ENCODE peak calls at places on chromosome 19, in six cellular contexts. E, I, T, A, Z and Q are unnamed samples.

GRCh38 chr19:37551123-37551993 is 43.2 kb downstream of the ZNF571 start:
- DNase-seq in I (no peak), Z (no peak), A (peak), T (no peak), E (no peak), Q (peak)

GRCh38 chr19:27736225-27736624 is 1476.7 kb downstream of the UQCRFS1 start:
- DNase-seq in Z (no peak), E (no peak), I (no peak), A (peak), T (no peak), Q (no peak)

GRCh38 chr19:50016225-50016807 is 8.9 kb downstream of the VRK3 start:
- DNase-seq in T (no peak), A (no peak), E (no peak), Z (no peak), I (no peak), Q (no peak)

GRCh38 chr19:7926021-7926726 is at the start of gene CTXN1:
- DNase-seq in A (peak), E (peak), Z (peak), I (peak), T (peak), Q (peak)

GRCh38 chr19:39045506-39045905 is 13.2 kb upstream of the FBXO27 start:
- DNase-seq in Z (no peak), A (no peak), I (no peak), E (no peak), T (no peak), Q (no peak)

GRCh38 chr19:1513492-1514294 is 874 bp upstream of the ADAMTSL5 start:
- DNase-seq in E (no peak), T (no peak), I (peak), Z (no peak), A (peak), Q (peak)

GRCh38 chr19:15129856-15130580 is 22.8 kb downstream of the SYDE1 start:
- DNase-seq in E (no peak), A (no peak), T (no peak), I (no peak), Z (no peak), Q (no peak)

GRCh38 chr19:35351441-35352176 is 3.9 kb downstream of the FFAR1 start:
- DNase-seq in E (no peak), T (no peak), Z (no peak), I (no peak), A (no peak), Q (no peak)

GRCh38 chr19:48654299-48655059 is 8.5 kb upstream of the CA11 start:
- DNase-seq in E (peak), A (peak), T (no peak), Z (no peak), I (no peak), Q (peak)

GRCh38 chr19:19742773-19743172 is 9.9 kb upstream of the ZNF14 start:
- DNase-seq in E (no peak), T (no peak), A (no peak), Z (no peak), I (no peak), Q (no peak)

GRCh38 chr19:20371911-20372310 is 193.7 kb downstream of the ZNF737 start:
- DNase-seq in T (no peak), E (no peak), A (no peak), Z (no peak), I (no peak), Q (peak)

GRCh38 chr19:56263319-56263718 is 9.2 kb upstream of the EDDM13 start:
- DNase-seq in I (no peak), Z (no peak), T (no peak), A (no peak), E (no peak), Q (peak)

GRCh38 chr19:46022061-46022430 is 807 bp downstream of the PGLYRP1 start:
- DNase-seq in Z (no peak), T (no peak), A (no peak), E (no peak), I (no peak), Q (no peak)

GRCh38 chr19:46017095-46017429 is 5.8 kb downstream of the PGLYRP1 start:
- DNase-seq in Z (no peak), T (no peak), I (no peak), E (no peak), A (no peak), Q (no peak)

GRCh38 chr19:7200739-7201138 is 93.5 kb downstream of the INSR start:
- DNase-seq in I (no peak), T (no peak), A (no peak), E (no peak), Z (no peak), Q (no peak)

GRCh38 chr19:43760941-43761340 is 6.2 kb upstream of the SMG9 start:
- DNase-seq in T (no peak), E (no peak), A (no peak), Z (no peak), I (no peak), Q (no peak)

GRCh38 chr19:48506138-48506733 is 5.4 kb downstream of the LMTK3 start:
- DNase-seq in Z (peak), E (no peak), T (no peak), A (peak), I (peak), Q (peak)

GRCh38 chr19:47229674-47230121 is 1.3 kb downstream of the BBC3 start:
- DNase-seq in T (no peak), I (peak), Z (no peak), A (peak), E (no peak), Q (peak)

GRCh38 chr19:35027851-35028599 is 2.2 kb upstream of the SCN1B start:
- DNase-seq in Z (no peak), E (no peak), T (no peak), I (no peak), A (no peak), Q (no peak)

GRCh38 chr19:801030-801860 is 4.0 kb downstream of the PTBP1 start:
- DNase-seq in T (no peak), Z (peak), I (no peak), E (no peak), A (no peak), Q (no peak)

GRCh38 chr19:46288896-46289588 is 7.8 kb upstream of the HIF3A start:
- DNase-seq in E (peak), Z (peak), T (no peak), A (no peak), I (no peak), Q (peak)

GRCh38 chr19:3284759-3285646 is 60.5 kb downstream of the CELF5 start:
- DNase-seq in E (no peak), Z (peak), I (peak), T (no peak), A (peak), Q (peak)

GRCh38 chr19:42402376-42403116 is 12.4 kb upstream of the CNFN start:
- DNase-seq in Z (no peak), E (no peak), T (no peak), A (no peak), I (no peak), Q (no peak)

GRCh38 chr19:29845576-29846176 is 33.9 kb downstream of the CCNE1 start:
- DNase-seq in A (peak), E (no peak), I (peak), Z (no peak), T (no peak), Q (peak)

GRCh38 chr19:16769385-16769784 is 49.7 kb downstream of the NWD1 start:
- DNase-seq in T (no peak), E (no peak), Z (no peak), I (no peak), A (no peak), Q (no peak)

GRCh38 chr19:44592451-44592890 is 20.9 kb upstream of the IGSF23 start:
- DNase-seq in I (no peak), Z (no peak), E (no peak), T (no peak), A (no peak), Q (peak)

GRCh38 chr19:35757231-35757748 is 461 bp upstream of the HSPB6 start:
- DNase-seq in A (no peak), Z (peak), I (no peak), E (no peak), T (peak), Q (no peak)

GRCh38 chr19:5394907-5395505 is 54.4 kb upstream of the PTPRS start:
- DNase-seq in Z (no peak), I (no peak), T (no peak), E (peak), A (no peak), Q (no peak)

GRCh38 chr19:1568320-1569019 is at the start of gene MEX3D:
- DNase-seq in I (peak), T (peak), A (peak), Z (peak), E (peak), Q (peak)

GRCh38 chr19:44807162-44807561 is 1.7 kb upstream of the BCAM start:
- DNase-seq in Z (peak), I (no peak), A (peak), E (no peak), T (no peak), Q (no peak)

GRCh38 chr19:38068851-38069250 is 155.2 kb downstream of the DPF1 start:
- DNase-seq in T (no peak), I (no peak), E (peak), A (no peak), Z (peak), Q (no peak)